ENCODE peak calls at places on chromosomes 4 and X, in eight cellular contexts. H is stomach, N is astrocyte of the spinal cord, W is pancreas, Z is hepatocyte, E is epithelial cell of esophagus, I is GM12878, K is gastrocnemius medialis. F is an unnamed sample.

GRCh38 chrX:53018627-53019026 is 30.0 kb upstream of the GPR173 start:
- DNase-seq in N (no peak), W (no peak), Z (no peak), H (no peak), K (no peak), E (no peak), I (no peak), F (no peak)

GRCh38 chr4:55609393-55609821 is 17.4 kb upstream of the PDCL2 start:
- DNase-seq in E (peak; percentile 100), Z (no peak), K (no peak), W (no peak), I (no peak), N (no peak), H (no peak), F (peak; percentile 3)

GRCh38 chrX:122579036-122579435 is 605.0 kb upstream of the GRIA3 start:
- DNase-seq in H (no peak), Z (no peak), W (no peak), E (no peak), I (no peak), N (no peak), K (no peak), F (no peak)

GRCh38 chrX:118350221-118350620 is 4.3 kb downstream of the WDR44 start:
- DNase-seq in W (no peak), I (no peak), K (no peak), E (peak; percentile 20), H (no peak), Z (no peak), N (no peak), F (peak; percentile 42)

GRCh38 chr4:6749340-6750171 is 33.0 kb upstream of the KIAA0232 start:
- DNase-seq in K (peak; percentile 78), Z (peak; percentile 88), I (no peak), W (peak; percentile 66), E (peak; percentile 47), H (peak; percentile 85), N (peak; percentile 10), F (peak; percentile 16)

GRCh38 chrX:57918750-57919436 is 8.6 kb upstream of the ZXDA start:
- DNase-seq in I (no peak), E (peak; percentile 35), Z (no peak), K (no peak), W (no peak), H (peak; percentile 32), N (peak; percentile 16), F (peak; percentile 46)

GRCh38 chrX:2710041-2710471 is 19.0 kb downstream of the CD99 start:
- DNase-seq in W (no peak), N (peak; percentile 88), I (no peak), K (no peak), E (peak; percentile 90), H (no peak), Z (peak; percentile 71), F (peak; percentile 88)

GRCh38 chrX:124211312-124211942 is 121.0 kb upstream of the TEX13D start:
- DNase-seq in E (peak; percentile 44), W (no peak), N (no peak), I (no peak), K (no peak), Z (peak; percentile 37), H (no peak), F (peak; percentile 30)

GRCh38 chr4:65139998-65140397 is 530.3 kb downstream of the EPHA5 start:
- DNase-seq in I (no peak), H (no peak), W (no peak), K (no peak), N (peak; percentile 0), E (peak; percentile 40), Z (no peak), F (no peak)

GRCh38 chr4:157128395-157128794 is 52.4 kb downstream of the GLRB start:
- DNase-seq in N (peak; percentile 66), K (no peak), Z (peak; percentile 34), H (no peak), W (no peak), I (no peak), E (peak; percentile 67), F (peak; percentile 77)

GRCh38 chr4:39928538-39928937 is 49.2 kb downstream of the PDS5A start:
- DNase-seq in Z (no peak), N (no peak), W (no peak), E (no peak), K (no peak), I (no peak), H (no peak), F (no peak)

DNA sequence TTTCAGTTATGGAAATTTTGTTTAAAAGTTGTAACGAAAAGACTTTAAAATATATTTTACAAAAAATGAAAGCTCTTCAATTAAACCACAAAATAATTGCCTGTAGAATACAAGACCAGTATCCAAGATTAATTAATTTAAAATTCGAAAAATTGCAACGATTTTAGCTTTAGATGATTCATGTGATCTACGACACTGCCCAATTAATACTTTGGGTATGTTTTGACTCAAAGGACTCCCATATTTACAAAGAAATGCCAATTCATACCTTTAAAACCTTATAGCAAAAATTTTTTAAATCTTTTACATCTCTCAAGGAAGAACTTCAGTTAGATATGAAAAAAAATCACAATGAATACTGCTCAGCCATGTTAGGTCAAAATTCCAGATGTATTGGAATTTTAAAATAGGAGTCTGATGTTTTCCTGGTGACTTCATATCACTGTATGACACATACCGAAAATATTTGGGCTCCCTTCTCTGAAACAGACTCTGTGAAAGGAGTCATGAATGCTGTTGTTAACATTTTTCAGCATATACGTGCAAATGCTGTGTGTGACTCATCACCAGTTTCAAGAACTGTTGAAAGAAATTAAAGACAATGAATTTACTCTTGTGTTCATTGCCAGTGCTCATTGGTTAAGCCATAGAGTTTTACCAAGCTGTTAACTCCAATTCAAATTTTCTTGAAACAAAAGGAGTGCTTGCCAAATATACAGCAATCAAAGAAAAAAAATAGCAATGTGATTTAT is 13.8 kb upstream of the SMS start:
- DNase-seq in E (peak; percentile 90), Z (peak; percentile 60), H (no peak), W (no peak), K (no peak), N (peak; percentile 93), I (no peak), F (peak; percentile 95)
- H3K4me3 ChIP-seq in E (no peak overlapping the region), Z (no peak overlapping the region), H (no peak overlapping the region), W (peak overlapping the region; percentile 19), K (no peak overlapping the region), N (no peak overlapping the region), I (no peak overlapping the region), F (no peak overlapping the region)

DNA sequence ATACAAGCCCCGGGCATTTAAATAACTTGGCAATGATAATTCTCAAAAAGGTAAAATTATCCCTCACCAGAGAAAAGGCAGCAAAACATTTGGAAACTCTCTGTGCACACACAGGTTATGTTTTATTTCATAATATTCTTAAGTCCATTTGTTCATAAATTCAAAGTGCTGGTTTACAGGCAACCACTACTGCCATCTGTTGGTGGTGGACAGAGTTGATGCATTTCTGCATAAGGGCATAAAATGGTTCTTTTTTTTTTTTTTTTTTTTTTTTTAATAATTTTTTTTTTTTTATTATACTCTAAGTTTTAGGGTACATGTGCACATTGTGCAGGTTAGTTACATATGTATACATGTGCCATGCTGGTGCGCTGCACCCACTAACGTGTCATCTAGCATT is 31.5 kb upstream of the IL21 start:
- DNase-seq in K (no peak), I (no peak), N (peak; percentile 72), W (no peak), Z (peak; percentile 52), H (no peak), E (peak; percentile 73), F (peak; percentile 91)
- TF ChIP-seq CTCF in K (peak; percentile 9), I (peak; percentile 42), N (peak; percentile 76), W (no peak), Z (peak; percentile 41), H (no peak), E (peak; percentile 78), F (peak; percentile 75)

GRCh38 chr4:26024079-26024478 is 110.1 kb downstream of the SMIM20 start:
- DNase-seq in Z (no peak), E (no peak), I (no peak), K (no peak), H (no peak), W (no peak), N (no peak), F (no peak)

GRCh38 chr4:26021417-26022345 is 107.7 kb downstream of the SMIM20 start:
- DNase-seq in W (no peak), N (no peak), I (no peak), Z (no peak), H (no peak), E (no peak), K (no peak), F (peak; percentile 53)

GRCh38 chr4:26020896-26021295 is 106.9 kb downstream of the SMIM20 start:
- DNase-seq in I (no peak), E (peak; percentile 61), Z (no peak), K (no peak), W (no peak), N (peak; percentile 79), H (no peak), F (peak; percentile 85)

GRCh38 chr4:26023191-26023972 is 109.4 kb downstream of the SMIM20 start:
- DNase-seq in E (no peak), W (no peak), Z (no peak), N (peak; percentile 18), I (no peak), K (no peak), H (no peak), F (peak; percentile 35)

DNA sequence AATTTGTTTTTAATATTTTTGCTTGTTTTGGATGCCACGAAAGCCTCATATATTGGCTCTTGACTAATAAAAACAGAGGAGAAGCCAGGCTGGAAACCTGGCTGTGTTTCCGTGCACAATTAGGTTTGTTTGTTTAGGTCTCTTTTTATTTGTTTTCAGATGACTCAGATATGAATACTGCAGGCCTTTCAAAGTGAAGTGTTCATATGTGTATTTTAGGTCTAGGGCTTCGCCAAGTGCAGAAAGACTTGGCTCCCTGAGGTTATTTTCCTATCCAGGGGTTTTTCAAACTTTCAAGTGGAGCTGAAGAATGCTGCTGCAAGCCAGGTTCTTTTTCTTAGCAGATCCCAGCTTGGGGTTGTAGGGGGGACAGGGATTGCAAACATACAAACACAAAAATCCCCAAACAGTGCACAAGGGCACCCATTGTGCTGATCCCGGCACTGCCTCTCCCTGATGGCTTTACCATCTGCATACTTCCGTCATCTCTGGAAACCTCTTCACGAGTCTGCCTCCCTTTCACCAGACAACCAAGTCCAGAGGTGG is 108.4 kb downstream of the SMIM20 start:
- DNase-seq in E (peak; percentile 77), H (peak; percentile 68), W (no peak), N (peak; percentile 95), Z (peak; percentile 45), K (no peak), I (no peak), F (peak; percentile 72)
- H3K4me3 ChIP-seq in E (no peak overlapping the region), H (no peak overlapping the region), W (no peak overlapping the region), N (no peak overlapping the region), Z (no peak overlapping the region), K (no peak overlapping the region), I (no peak overlapping the region), F (peak overlapping the region; percentile 8)

DNA sequence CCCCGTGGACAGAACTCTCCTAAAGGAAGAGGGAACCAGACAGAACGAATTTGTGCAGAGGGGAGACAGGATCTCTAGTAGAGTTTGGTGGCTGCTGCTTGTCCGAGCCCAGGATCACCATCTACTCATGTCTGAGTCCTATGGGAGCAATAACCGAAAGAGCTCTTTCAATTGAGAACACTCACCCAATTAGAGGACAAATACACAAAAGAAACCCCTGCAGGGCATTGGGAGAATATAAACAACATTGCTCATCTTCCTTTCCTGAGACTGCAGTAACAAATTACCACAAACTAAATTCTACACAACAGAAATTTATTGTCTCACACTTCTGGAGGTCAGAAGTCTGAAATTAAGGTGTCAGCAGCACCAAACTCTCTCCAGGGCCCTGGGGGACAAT is 65.6 kb downstream of the SPINK2 start:
- DNase-seq in Z (no peak), K (no peak), W (no peak), N (peak; percentile 20), H (no peak), E (peak; percentile 88), I (no peak), F (peak; percentile 38)
- TF ChIP-seq CTCF in Z (no peak), K (no peak), W (no peak), N (no peak), H (no peak), E (no peak), I (no peak), F (no peak)

GRCh38 chrX:17738737-17739535 is 1.6 kb downstream of the SCML1 start:
- DNase-seq in I (peak; percentile 25), E (no peak), H (no peak), W (no peak), K (no peak), Z (no peak), N (peak; percentile 17), F (peak; percentile 4)
- H3K4me3 ChIP-seq in I (peak overlapping the region; percentile 18), E (peak overlapping the region; percentile 72), H (peak overlapping the region; percentile 54), W (peak overlapping the region; percentile 41), K (peak overlapping the region; percentile 75), Z (peak overlapping the region; percentile 72), N (peak overlapping the region; percentile 56), F (peak overlapping the region; percentile 73)

F was measured in choroid plexus epithelial cell.